ENCODE peak calls at places on chromosomes 12 and 14, in five cellular contexts. M is bronchial epithelial cell; P is uterus; N is effector memory CD4-positive, alpha-beta T cell; J is CD8-positive, alpha-beta memory T cell. T is an unnamed sample. For H3K27me3 and H3K36me3, the result is how much of the 10 kb centered on the place peaks cover.

GRCh38 chr14:101062611-101063010 is 159.1 kb upstream of the RTL1 start:
- DNase-seq in M (no peak), P (no peak), N (no peak), J (no peak), T (no peak)

GRCh38 chr12:82430541-82431145 is 72.3 kb downstream of the METTL25 start:
- DNase-seq in M (no peak), P (no peak), N (no peak), J (no peak), T (no peak)

GRCh38 chr14:100148837-100149731 is 10.4 kb downstream of the DEGS2 start:
- DNase-seq in M (no peak), P (no peak), N (no peak), J (no peak), T (no peak)

GRCh38 chr12:54759751-54760150 is 94.6 kb upstream of the MUCL1 start:
- DNase-seq in M (peak), P (no peak), N (no peak), J (no peak), T (no peak)

GRCh38 chr12:106527356-106527755 is 55.4 kb upstream of the RFX4 start:
- DNase-seq in M (peak), P (no peak), N (no peak), J (no peak), T (no peak)

GRCh38 chr12:124231980-124232653 is 62.8 kb upstream of the RFLNA start:
- DNase-seq in M (no peak), P (no peak), N (no peak), J (no peak), T (no peak)

GRCh38 chr12:108611884-108612415 is 14.1 kb upstream of the TMEM119 start:
- DNase-seq in M (peak), P (no peak), N (peak), J (peak), T (peak)

GRCh38 chr12:12714276-12715001 is 2.7 kb upstream of the CDKN1B start:
- DNase-seq in M (peak), P (no peak), N (peak), J (peak), T (no peak)

GRCh38 chr12:27709932-27710591 is 570 bp upstream of the MRPS35 start:
- DNase-seq in M (peak), P (no peak), N (no peak), J (no peak), T (no peak)

GRCh38 chr14:66634876-66635275 is 126.9 kb downstream of the GPHN start:
- DNase-seq in M (no peak), P (no peak), N (no peak), J (no peak), T (no peak)

GRCh38 chr12:674272-674781 is 11.1 kb upstream of the NINJ2 start:
- DNase-seq in M (peak), P (no peak), N (peak), J (peak), T (no peak)

GRCh38 chr12:85874064-85874463 is at the start of gene NTS:
- DNase-seq in M (peak), P (no peak), N (no peak), J (no peak), T (no peak)

GRCh38 chr12:116144384-116144783 is 133.1 kb downstream of the MED13L start:
- DNase-seq in M (no peak), P (no peak), N (no peak), J (no peak), T (no peak)

GRCh38 chr12:111271674-111272418 is 97.0 kb downstream of the PHETA1 start:
- DNase-seq in M (no peak), P (no peak), N (no peak), J (no peak), T (no peak)

GRCh38 chr12:75658826-75659823 is 147.7 kb upstream of the KRR1 start:
- DNase-seq in M (peak), P (no peak), N (no peak), J (no peak), T (peak)

DNA sequence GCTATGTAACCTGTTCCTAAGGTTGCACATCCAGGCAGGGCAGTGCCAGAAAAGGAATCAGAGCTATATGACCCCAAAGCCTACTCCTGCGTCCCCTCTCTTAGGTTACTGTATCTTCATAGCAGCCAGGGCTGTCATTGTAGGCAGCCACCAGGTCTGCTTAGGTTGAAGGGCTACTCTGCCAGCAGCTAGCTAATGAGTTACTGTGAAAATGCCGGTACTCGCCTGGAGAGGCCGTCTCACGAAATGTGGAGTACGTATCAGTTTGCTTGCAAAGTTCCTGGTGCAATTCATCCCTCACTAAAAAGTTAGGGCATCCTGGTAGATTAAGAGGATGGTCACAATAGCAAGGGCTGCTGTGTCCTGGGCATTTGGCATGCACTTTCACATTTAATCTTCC is 50.9 kb downstream of the RPH3A start:
- DNase-seq in M (no peak), P (no peak), N (no peak), J (no peak), T (no peak)
- H3K4me3 ChIP-seq in M (no peak), P (no peak), N (no peak), J (no peak), T (no peak)

GRCh38 chr14:103848720-103849077 is 1.3 kb upstream of the PPP1R13B start:
- DNase-seq in M (no peak), P (no peak), N (no peak), J (no peak), T (no peak)

GRCh38 chr14:103846569-103847438 is 571 bp downstream of the PPP1R13B start:
- DNase-seq in M (peak), P (no peak), N (peak), J (peak), T (peak)

GRCh38 chr14:103849151-103850013 is 2.0 kb upstream of the PPP1R13B start:
- DNase-seq in M (no peak), P (no peak), N (no peak), J (no peak), T (no peak)

GRCh38 chr14:103847439-103847953 is at the start of gene PPP1R13B:
- DNase-seq in M (peak), P (peak), N (peak), J (peak), T (peak)

DNA sequence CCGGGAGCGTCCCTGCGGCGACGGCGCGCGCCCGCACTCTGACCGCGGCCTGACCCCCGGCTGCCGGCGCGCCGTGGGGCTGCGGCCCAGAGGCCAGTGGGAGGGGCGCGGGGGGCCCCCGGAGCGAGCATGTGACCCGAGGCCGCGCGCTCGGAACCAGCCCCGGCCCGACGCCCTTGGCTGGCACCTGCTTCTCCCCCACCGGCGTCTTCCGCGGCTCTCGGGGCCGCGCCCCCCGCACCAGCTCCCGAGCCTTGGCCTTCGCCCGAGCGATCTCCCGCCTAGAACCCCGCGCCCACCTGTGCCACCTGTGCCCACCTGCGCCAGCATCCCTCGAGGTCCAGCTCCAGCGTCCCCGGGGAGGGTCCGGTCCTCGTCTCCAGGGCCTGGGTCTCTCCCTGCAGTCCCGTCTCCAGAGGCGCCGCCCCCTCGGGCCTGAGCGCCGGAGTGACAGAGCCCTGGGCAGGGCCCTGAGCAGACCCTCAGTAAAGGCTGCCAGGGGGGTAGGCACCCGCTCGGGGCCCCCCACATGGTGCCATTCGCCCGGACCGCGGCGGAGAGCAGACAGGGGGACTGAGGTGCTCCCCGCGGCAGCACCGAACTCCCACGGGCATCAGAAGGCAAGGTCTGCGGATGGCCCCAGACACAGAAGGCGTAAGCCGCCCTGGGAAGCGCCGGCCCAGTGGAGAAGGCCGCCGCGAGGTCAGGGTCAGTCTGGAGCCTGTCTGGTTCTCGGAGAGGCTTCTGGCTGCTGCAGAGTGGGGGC is 762 bp upstream of the PPP1R13B start:
- DNase-seq in M (no peak), P (peak), N (peak), J (no peak), T (no peak)
- H3K27me3 ChIP-seq in M (under half), P (under half), N (under half), J (under half), T (under half)

GRCh38 chr12:64466178-64466577 is 14.3 kb downstream of the TBK1 start:
- DNase-seq in M (no peak), P (no peak), N (no peak), J (no peak), T (no peak)
- H3K36me3 ChIP-seq in M (under half), P (under half), N (under half), J (under half), T (under half)

GRCh38 chr14:23306113-23306411 is 571 bp upstream of the BCL2L2 start:
- DNase-seq in M (no peak), P (no peak), N (no peak), J (no peak), T (no peak)
- H3K4me3 ChIP-seq in M (peak), P (peak), N (no peak), J (no peak), T (peak)

GRCh38 chr14:30993071-30993470 is 32.4 kb upstream of the AP4S1 start:
- DNase-seq in M (no peak), P (no peak), N (no peak), J (no peak), T (no peak)

GRCh38 chr14:30988509-30988908 is 36.9 kb upstream of the AP4S1 start:
- DNase-seq in M (peak), P (no peak), N (no peak), J (no peak), T (no peak)

GRCh38 chr14:30994681-30995620 is 30.5 kb upstream of the AP4S1 start:
- DNase-seq in M (peak), P (no peak), N (no peak), J (no peak), T (no peak)

GRCh38 chr14:30991408-30991807 is 34.0 kb upstream of the AP4S1 start:
- DNase-seq in M (no peak), P (no peak), N (no peak), J (no peak), T (no peak)

GRCh38 chr14:30990766-30991165 is 34.7 kb upstream of the AP4S1 start:
- DNase-seq in M (no peak), P (no peak), N (no peak), J (no peak), T (no peak)
- H3K27me3 ChIP-seq in M (under half), P (under half), N (under half), J (under half), T (under half)

GRCh38 chr14:64170190-64170589 is 124.0 kb downstream of the ESR2 start:
- DNase-seq in M (no peak), P (no peak), N (no peak), J (no peak), T (no peak)
- H3K36me3 ChIP-seq in M (under half), P (under half), N (half or more), J (half or more), T (under half)

GRCh38 chr12:1820191-1820599 is at the start of gene LRTM2:
- DNase-seq in M (no peak), P (no peak), N (no peak), J (no peak), T (no peak)
- H3K4me3 ChIP-seq in M (no peak), P (no peak), N (no peak), J (no peak), T (no peak)

GRCh38 chr14:24332094-24332983 is 2.5 kb downstream of the ADCY4 start:
- DNase-seq in M (peak), P (peak), N (peak), J (peak), T (peak)
- H3K27me3 ChIP-seq in M (under half), P (under half), N (under half), J (under half), T (under half)

GRCh38 chr14:89977668-89978067 is 21.9 kb downstream of the TDP1 start:
- DNase-seq in M (no peak), P (no peak), N (no peak), J (no peak), T (no peak)

DNA sequence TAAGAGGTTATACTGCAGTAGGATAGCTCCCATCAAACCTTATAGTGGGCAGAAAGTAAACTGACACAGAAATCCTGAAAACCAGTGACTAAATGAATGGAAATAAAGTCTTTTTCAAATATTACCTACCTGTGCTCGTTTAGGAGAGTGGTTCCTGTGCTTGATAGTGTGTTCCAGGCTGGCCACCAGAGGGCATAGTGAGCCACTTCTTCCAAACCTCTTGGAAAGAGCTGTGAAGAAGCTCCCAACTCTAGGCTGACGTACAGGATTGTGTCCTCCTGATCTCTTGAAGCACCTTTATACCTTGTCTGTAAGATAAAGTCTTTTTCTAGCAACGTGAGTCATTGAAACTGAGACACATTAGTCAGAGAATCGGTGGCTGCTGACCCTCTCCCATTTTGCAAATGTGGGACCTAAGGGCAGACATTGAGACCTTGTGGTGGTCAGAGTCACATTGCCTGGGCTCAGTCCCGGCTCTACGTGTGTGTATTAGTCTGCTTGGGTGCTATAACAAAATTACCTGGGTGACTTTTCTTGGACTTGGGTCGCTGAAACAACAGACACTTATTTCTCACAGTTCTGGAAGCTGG is 17.6 kb downstream of the TDP1 start:
- DNase-seq in M (peak), P (peak), N (no peak), J (no peak), T (peak)
- H3K36me3 ChIP-seq in M (under half), P (under half), N (half or more), J (under half), T (under half)

DNA sequence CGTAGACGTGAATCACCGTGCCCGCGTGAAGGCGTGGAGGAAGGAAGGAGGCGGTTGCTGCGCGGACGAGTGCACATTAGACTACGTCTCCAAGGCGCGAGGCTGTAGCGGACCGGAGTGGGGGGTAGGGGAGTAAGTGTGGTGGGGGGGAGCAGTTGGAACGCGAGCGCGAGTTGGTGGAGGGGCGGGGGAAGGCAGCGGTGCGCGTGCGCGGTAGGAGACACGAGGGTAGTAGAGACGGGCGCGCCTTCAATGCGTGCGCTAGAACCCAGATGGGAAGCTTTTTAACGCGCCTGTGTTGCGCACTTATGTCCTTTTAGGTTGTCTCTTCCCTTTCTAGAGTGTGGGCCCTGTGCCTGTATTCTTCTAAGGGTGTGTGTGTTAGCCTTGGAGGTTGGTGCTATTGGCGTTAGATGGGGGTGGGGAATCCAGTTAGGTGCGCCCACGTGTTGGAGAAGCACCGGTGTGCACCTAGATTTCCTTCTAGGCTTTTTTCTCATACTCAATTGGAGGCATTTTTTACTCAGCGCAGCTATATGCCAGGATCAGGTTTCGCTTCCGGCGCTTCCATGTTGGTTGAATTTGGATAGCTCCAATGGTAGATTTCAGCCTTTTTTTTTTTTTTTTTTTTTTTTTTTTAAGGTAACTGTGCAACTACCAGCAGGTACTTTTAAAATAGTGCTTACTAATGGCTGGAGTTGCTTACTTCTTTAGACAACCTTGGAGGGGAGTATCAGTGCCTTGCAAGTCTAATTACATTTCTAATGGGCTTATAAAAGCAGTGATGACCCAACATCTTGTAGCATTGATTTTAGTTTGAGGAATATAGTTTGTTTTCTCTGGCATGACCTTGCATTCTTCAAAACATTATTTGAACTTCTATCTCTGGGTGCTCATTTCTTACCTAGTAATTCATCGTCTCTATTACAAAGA is 820 bp downstream of the EIF4B start:
- DNase-seq in M (peak), P (peak), N (peak), J (peak), T (peak)
- H3K4me3 ChIP-seq in M (peak), P (peak), N (peak), J (peak), T (peak)